ENCODE peak calls at places on chromosomes 11 and 22, in seven cellular contexts. N is HTR-8/SVneo, F is NCI-H2171 treated with DMSO at 0.1 percent for 48 hours, U is SW 1271, T is RCC 7860, Z is astrocyte, K is tibial artery. Q is an unnamed sample.

GRCh38 chr22:28958611-28959010 is 75.2 kb downstream of the ZNRF3 start:
- DNase-seq in Z (peak), U (no peak), K (no peak), F (no peak), N (no peak), T (no peak), Q (no peak)

GRCh38 chr11:128299132-128299726 is 288.1 kb downstream of the ETS1 start:
- DNase-seq in K (no peak), Z (no peak), U (no peak), T (no peak), F (no peak), N (no peak), Q (no peak)

GRCh38 chr11:62133328-62134065 is 9.7 kb downstream of the INCENP start:
- DNase-seq in K (peak), Z (no peak), F (no peak), N (no peak), T (no peak), U (no peak), Q (peak)

GRCh38 chr11:113519989-113520613 is 44.9 kb upstream of the DRD2 start:
- DNase-seq in K (no peak), Z (no peak), U (no peak), F (peak), N (no peak), T (no peak), Q (no peak)

GRCh38 chr11:44914105-44914504 is 36.6 kb downstream of the TP53I11 start:
- DNase-seq in U (no peak), N (no peak), T (no peak), K (no peak), Z (no peak), F (no peak), Q (no peak)

GRCh38 chr11:45424781-45425180 is 138.6 kb upstream of the SYT13 start:
- DNase-seq in N (no peak), U (no peak), T (no peak), F (no peak), Z (no peak), K (no peak), Q (no peak)

GRCh38 chr11:3944198-3944597 is 88.7 kb downstream of the STIM1 start:
- DNase-seq in U (no peak), T (no peak), N (no peak), K (peak), F (no peak), Z (peak), Q (peak)

GRCh38 chr22:49724030-49724892 is 103.4 kb downstream of the BRD1 start:
- DNase-seq in N (no peak), F (peak), Z (no peak), T (no peak), K (peak), U (no peak), Q (no peak)

GRCh38 chr11:11661356-11662040 is 39.7 kb upstream of the GALNT18 start:
- DNase-seq in N (no peak), T (no peak), F (no peak), Z (no peak), K (no peak), U (no peak), Q (no peak)

GRCh38 chr11:80502511-80502910 is 1061.7 kb upstream of the TENM4 start:
- DNase-seq in F (no peak), K (no peak), N (no peak), Z (no peak), T (no peak), U (no peak), Q (no peak)

GRCh38 chr11:84117394-84117793 is 831.2 kb upstream of the CCDC90B start:
- DNase-seq in Z (peak), F (no peak), N (no peak), U (no peak), T (no peak), K (no peak), Q (no peak)

GRCh38 chr11:111417011-111417765 is 38.1 kb upstream of the POU2AF1 start:
- DNase-seq in Z (no peak), K (no peak), T (peak), N (no peak), F (no peak), U (no peak), Q (no peak)

GRCh38 chr11:48005878-48006277 is 25.5 kb downstream of the PTPRJ start:
- DNase-seq in Z (no peak), F (no peak), U (no peak), T (no peak), N (no peak), K (peak), Q (no peak)

GRCh38 chr11:134845474-134846435 is 433.7 kb upstream of the B3GAT1 start:
- DNase-seq in U (no peak), F (no peak), N (no peak), Z (no peak), K (no peak), T (no peak), Q (no peak)

GRCh38 chr11:1896895-1897294 is 5.2 kb upstream of the PRR33 start:
- DNase-seq in T (no peak), N (no peak), K (no peak), U (no peak), F (no peak), Z (no peak), Q (no peak)

GRCh38 chr11:129937592-129938238 is 42.3 kb upstream of the NFRKB start:
- DNase-seq in U (no peak), K (no peak), Z (no peak), T (no peak), F (peak), N (no peak), Q (no peak)

GRCh38 chr11:111421251-111421650 is 42.2 kb upstream of the POU2AF1 start:
- DNase-seq in K (no peak), F (peak), T (no peak), N (no peak), Z (no peak), U (no peak), Q (no peak)

GRCh38 chr11:68958211-68958610 is 22.6 kb downstream of the MRGPRD start:
- DNase-seq in N (no peak), U (no peak), F (no peak), Z (no peak), T (no peak), K (no peak), Q (no peak)

GRCh38 chr11:1827931-1828330 is 6.9 kb upstream of the SYT8 start:
- DNase-seq in N (no peak), K (peak), Z (no peak), T (no peak), F (no peak), U (no peak), Q (no peak)

GRCh38 chr22:38110008-38110862 is at the start of gene BAIAP2L2:
- DNase-seq in U (no peak), F (peak), T (peak), Z (no peak), N (no peak), K (no peak), Q (no peak)

GRCh38 chr22:33579448-33580093 is 340.7 kb downstream of the LARGE1 start:
- DNase-seq in N (no peak), Z (peak), U (peak), F (peak), T (peak), K (no peak), Q (peak)

GRCh38 chr22:38440747-38441350 is 14.2 kb downstream of the KCNJ4 start:
- DNase-seq in F (no peak), N (no peak), U (no peak), T (no peak), K (no peak), Z (no peak), Q (no peak)

GRCh38 chr22:24128631-24129601 is 52.4 kb upstream of the SUSD2 start:
- DNase-seq in K (no peak), T (no peak), Z (no peak), F (peak), N (no peak), U (no peak), Q (no peak)

GRCh38 chr11:11288972-11289616 is 64.0 kb downstream of the CSNK2A3 start:
- DNase-seq in F (no peak), T (no peak), U (no peak), N (no peak), Z (no peak), K (no peak), Q (no peak)

GRCh38 chr22:20267441-20268288 is 453 bp downstream of the RTN4R start:
- DNase-seq in T (no peak), K (no peak), Z (no peak), U (peak), N (no peak), F (no peak), Q (no peak)

GRCh38 chr22:50726643-50727340 is 11.2 kb upstream of the ACR start:
- DNase-seq in N (no peak), F (no peak), Z (no peak), U (no peak), T (no peak), K (no peak), Q (no peak)

GRCh38 chr22:28750471-28750881 is 8.6 kb downstream of the HSCB start:
- DNase-seq in N (peak), U (no peak), F (no peak), Z (peak), K (no peak), T (no peak), Q (peak)

GRCh38 chr11:62014158-62014476 is 46.7 kb upstream of the FTH1 start:
- DNase-seq in K (no peak), T (no peak), N (no peak), F (no peak), U (no peak), Z (no peak), Q (no peak)

GRCh38 chr11:36469063-36469462 is 41.0 kb downstream of the TRAF6 start:
- DNase-seq in Z (no peak), T (peak), F (no peak), U (no peak), N (no peak), K (no peak), Q (no peak)